ENCODE peak calls at places on chromosomes 11 and 22, in seven cellular contexts. A, M, D, O, T, N and E are unnamed samples. For H3K4me1, the result is how much of the 10 kb centered on the place peaks cover.

GRCh38 chr22:23106906-23107367 is 34.9 kb downstream of the RSPH14 start:
- DNase-seq in A (no peak), M (no peak), D (no peak), O (no peak), T (no peak), N (no peak), E (no peak)

GRCh38 chr11:111459506-111460270 is 52.5 kb downstream of the BTG4 start:
- DNase-seq in A (no peak), M (no peak), D (no peak), O (no peak), T (no peak), N (no peak), E (peak)

GRCh38 chr11:62445314-62445740 is 26.5 kb downstream of the SCGB1A1 start:
- DNase-seq in A (no peak), M (peak), D (no peak), O (peak), T (no peak), N (no peak), E (no peak)

GRCh38 chr11:104713366-104713765 is 184.9 kb downstream of the CASP12 start:
- DNase-seq in A (no peak), M (peak), D (no peak), O (no peak), T (no peak), N (no peak), E (no peak)

GRCh38 chr22:50200333-50201190 is at the start of gene SELENOO:
- DNase-seq in A (peak), M (peak), D (peak), O (peak), T (peak), N (peak), E (peak)

GRCh38 chr11:2420502-2421225 is 20.1 kb downstream of the TSSC4 start:
- DNase-seq in A (peak), M (peak), D (peak), O (peak), T (peak), N (peak), E (peak)

GRCh38 chr11:123122852-123123251 is 60.9 kb upstream of the HSPA8 start:
- DNase-seq in A (no peak), M (no peak), D (no peak), O (peak), T (no peak), N (no peak), E (no peak)

GRCh38 chr22:23516304-23516703 is 63.8 kb downstream of the IGLL1 start:
- DNase-seq in A (no peak), M (no peak), D (no peak), O (no peak), T (no peak), N (peak), E (peak)

GRCh38 chr22:32044913-32045312 is 1.9 kb downstream of the SLC5A1 start:
- DNase-seq in A (no peak), M (no peak), D (no peak), O (no peak), T (no peak), N (no peak), E (no peak)

GRCh38 chr11:8831861-8832260 is 79.1 kb upstream of the AKIP1 start:
- DNase-seq in A (no peak), M (no peak), D (no peak), O (no peak), T (no peak), N (no peak), E (no peak)

GRCh38 chr11:98029832-98030231 is 990.9 kb upstream of the CNTN5 start:
- DNase-seq in A (no peak), M (no peak), D (no peak), O (no peak), T (no peak), N (no peak), E (no peak)

GRCh38 chr11:64157987-64158386 is 7.9 kb downstream of the MACROD1 start:
- DNase-seq in A (no peak), M (no peak), D (no peak), O (no peak), T (no peak), N (no peak), E (no peak)
- H3K4me1 ChIP-seq in A (under half), M (under half), D (under half), O (under half), T (under half), N (under half), E (under half)

GRCh38 chr22:46065733-46066454 is 84.4 kb upstream of the PPARA start:
- DNase-seq in A (no peak), M (no peak), D (no peak), O (no peak), T (no peak), N (no peak), E (no peak)
- H2BK5ac ChIP-seq in A (no peak), M (no peak), D (no peak), O (no peak), T (no peak), N (no peak), E (no peak)

GRCh38 chr11:76770642-76771445 is 12.3 kb upstream of the TSKU start:
- DNase-seq in A (no peak), M (peak), D (no peak), O (peak), T (no peak), N (peak), E (peak)
- H4K8ac ChIP-seq in A (no peak), M (peak), D (no peak), O (peak), T (no peak), N (no peak), E (no peak)

GRCh38 chr11:60946601-60947265 is 5.2 kb downstream of the SLC15A3 start:
- DNase-seq in A (no peak), M (no peak), D (no peak), O (no peak), T (no peak), N (no peak), E (no peak)

GRCh38 chr11:60944504-60945294 is 7.3 kb downstream of the SLC15A3 start:
- DNase-seq in A (no peak), M (no peak), D (no peak), O (no peak), T (no peak), N (no peak), E (peak)

GRCh38 chr11:60947666-60948065 is 4.3 kb downstream of the SLC15A3 start:
- DNase-seq in A (no peak), M (no peak), D (no peak), O (no peak), T (no peak), N (no peak), E (no peak)

GRCh38 chr11:60942970-60943565 is 8.9 kb downstream of the SLC15A3 start:
- DNase-seq in A (no peak), M (no peak), D (no peak), O (no peak), T (no peak), N (peak), E (no peak)

GRCh38 chr11:60945295-60945667 is 6.7 kb downstream of the SLC15A3 start:
- DNase-seq in A (no peak), M (no peak), D (no peak), O (no peak), T (no peak), N (no peak), E (no peak)
- H3K4me1 ChIP-seq in A (under half), M (under half), D (under half), O (under half), T (under half), N (under half), E (under half)

GRCh38 chr11:128521697-128522062 is 65.7 kb downstream of the ETS1 start:
- DNase-seq in A (no peak), M (no peak), D (no peak), O (peak), T (no peak), N (no peak), E (no peak)
- H2BK5ac ChIP-seq in A (no peak), M (peak), D (peak), O (peak), T (no peak), N (peak), E (no peak)

GRCh38 chr22:46126853-46127385 is 23.4 kb upstream of the PPARA start:
- DNase-seq in A (no peak), M (no peak), D (no peak), O (no peak), T (no peak), N (no peak), E (no peak)
- H4K8ac ChIP-seq in A (no peak), M (no peak), D (no peak), O (no peak), T (no peak), N (no peak), E (no peak)

DNA sequence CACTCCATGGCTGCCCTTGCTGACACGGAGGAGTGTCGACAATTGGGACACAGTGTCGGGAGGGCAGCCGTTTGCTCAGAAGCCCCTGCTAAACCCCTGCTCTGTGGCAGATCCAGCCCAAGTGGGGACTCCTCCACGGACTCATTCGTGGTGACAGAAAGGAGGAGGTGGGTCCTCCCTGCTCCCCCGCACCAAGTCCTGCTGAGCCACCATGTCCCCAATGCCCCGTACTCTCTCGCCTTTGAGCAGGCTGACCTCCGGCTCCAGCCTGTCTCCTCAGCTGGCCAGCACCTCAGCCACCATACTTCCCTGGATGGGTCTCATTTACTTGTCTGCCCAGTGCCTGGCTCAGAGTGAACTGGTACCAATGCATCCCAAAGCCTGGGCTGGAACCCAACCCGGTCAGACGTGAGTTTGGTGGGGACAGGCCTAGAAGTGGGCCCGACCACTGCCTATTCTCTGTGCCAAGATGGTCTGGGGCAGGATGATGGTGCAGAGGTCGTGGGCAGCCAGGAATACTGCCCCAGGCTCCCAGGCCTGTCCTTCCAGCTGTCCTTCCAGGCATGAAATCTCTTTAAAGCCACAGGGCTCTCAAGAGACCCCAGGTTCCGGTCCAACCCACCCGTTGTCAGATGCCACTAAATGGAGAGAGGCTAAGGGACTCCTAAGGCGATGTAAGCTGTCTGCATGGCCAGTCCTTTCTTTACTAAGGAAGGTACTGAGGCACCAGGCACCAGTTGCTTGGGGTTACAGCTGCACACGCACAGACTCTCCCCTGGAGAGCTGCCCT is 4.3 kb downstream of the CBX6 start:
- DNase-seq in A (peak), M (no peak), D (no peak), O (no peak), T (no peak), N (no peak), E (no peak)
- H3K4me1 ChIP-seq in A (under half), M (under half), D (under half), O (under half), T (under half), N (under half), E (under half)